ENCODE peak calls at places on chromosomes 13 and 19, in seven cellular contexts. One of them, this sample, is unnamed.

GRCh38 chr13:39463611-39464010 is 139.4 kb downstream of the LHFPL6 start:
- DNase-seq in neural crest cell: no peak
- DNase-seq in spleen: no peak
- DNase-seq in PC-9: no peak
- DNase-seq in thyroid gland: no peak
- DNase-seq in astrocyte of the spinal cord: no peak
- DNase-seq in GM13976: no peak
- DNase-seq in this sample: no peak

GRCh38 chr19:52896431-52897148 is 845 bp downstream of the ZNF320 start:
- DNase-seq in GM13976: peak
- DNase-seq in PC-9: peak
- DNase-seq in thyroid gland: peak
- DNase-seq in neural crest cell: peak
- DNase-seq in spleen: no peak
- DNase-seq in astrocyte of the spinal cord: peak
- DNase-seq in this sample: no peak

GRCh38 chr13:74026753-74027152 is 107.5 kb downstream of the KLF12 start:
- DNase-seq in astrocyte of the spinal cord: peak
- DNase-seq in PC-9: no peak
- DNase-seq in spleen: peak
- DNase-seq in neural crest cell: no peak
- DNase-seq in thyroid gland: peak
- DNase-seq in GM13976: peak
- DNase-seq in this sample: no peak

GRCh38 chr13:78867655-78868054 is 208.7 kb upstream of the OBI1 start:
- DNase-seq in spleen: no peak
- DNase-seq in astrocyte of the spinal cord: no peak
- DNase-seq in neural crest cell: no peak
- DNase-seq in PC-9: no peak
- DNase-seq in thyroid gland: no peak
- DNase-seq in GM13976: no peak
- DNase-seq in this sample: no peak

GRCh38 chr13:84917252-84917878 is 881.9 kb downstream of the SLITRK6 start:
- DNase-seq in thyroid gland: no peak
- DNase-seq in neural crest cell: no peak
- DNase-seq in spleen: no peak
- DNase-seq in PC-9: peak
- DNase-seq in astrocyte of the spinal cord: peak
- DNase-seq in GM13976: peak
- DNase-seq in this sample: no peak

GRCh38 chr13:67076378-67076777 is 153.8 kb downstream of the PCDH9 start:
- DNase-seq in neural crest cell: no peak
- DNase-seq in PC-9: no peak
- DNase-seq in astrocyte of the spinal cord: no peak
- DNase-seq in spleen: no peak
- DNase-seq in thyroid gland: no peak
- DNase-seq in GM13976: no peak
- DNase-seq in this sample: no peak

GRCh38 chr13:104296301-104296700 is 1230.1 kb upstream of the SLC10A2 start:
- DNase-seq in neural crest cell: no peak
- DNase-seq in astrocyte of the spinal cord: no peak
- DNase-seq in spleen: no peak
- DNase-seq in thyroid gland: no peak
- DNase-seq in PC-9: no peak
- DNase-seq in GM13976: no peak
- DNase-seq in this sample: no peak

GRCh38 chr19:37165635-37166034 is 6.9 kb downstream of the ZNF585A start:
- DNase-seq in spleen: no peak
- DNase-seq in GM13976: no peak
- DNase-seq in PC-9: no peak
- DNase-seq in thyroid gland: no peak
- DNase-seq in astrocyte of the spinal cord: no peak
- DNase-seq in neural crest cell: no peak
- DNase-seq in this sample: no peak

GRCh38 chr19:55383789-55384575 is at the start of gene TMEM238:
- DNase-seq in neural crest cell: no peak
- DNase-seq in astrocyte of the spinal cord: peak
- DNase-seq in spleen: peak
- DNase-seq in thyroid gland: peak
- DNase-seq in PC-9: peak
- DNase-seq in GM13976: peak
- DNase-seq in this sample: no peak

GRCh38 chr19:15779756-15780476 is 7.5 kb upstream of the OR10H5 start:
- DNase-seq in spleen: no peak
- DNase-seq in neural crest cell: no peak
- DNase-seq in thyroid gland: peak
- DNase-seq in astrocyte of the spinal cord: no peak
- DNase-seq in GM13976: no peak
- DNase-seq in PC-9: peak
- DNase-seq in this sample: no peak

GRCh38 chr19:1563251-1563650 is 4.9 kb downstream of the MEX3D start:
- DNase-seq in spleen: no peak
- DNase-seq in neural crest cell: no peak
- DNase-seq in PC-9: no peak
- DNase-seq in thyroid gland: no peak
- DNase-seq in astrocyte of the spinal cord: no peak
- DNase-seq in GM13976: no peak
- DNase-seq in this sample: no peak

GRCh38 chr13:65336916-65337315 is 1893.2 kb downstream of the PCDH9 start:
- DNase-seq in thyroid gland: no peak
- DNase-seq in GM13976: no peak
- DNase-seq in astrocyte of the spinal cord: peak
- DNase-seq in spleen: no peak
- DNase-seq in neural crest cell: no peak
- DNase-seq in PC-9: no peak
- DNase-seq in this sample: no peak

GRCh38 chr19:29040951-29041350 is 172.0 kb downstream of the UQCRFS1 start:
- DNase-seq in astrocyte of the spinal cord: no peak
- DNase-seq in neural crest cell: no peak
- DNase-seq in spleen: no peak
- DNase-seq in GM13976: no peak
- DNase-seq in PC-9: no peak
- DNase-seq in thyroid gland: peak
- DNase-seq in this sample: no peak

GRCh38 chr13:31476266-31476665 is 263.1 kb upstream of the RXFP2 start:
- DNase-seq in PC-9: no peak
- DNase-seq in neural crest cell: no peak
- DNase-seq in spleen: no peak
- DNase-seq in astrocyte of the spinal cord: peak
- DNase-seq in GM13976: no peak
- DNase-seq in thyroid gland: no peak
- DNase-seq in this sample: peak

GRCh38 chr13:109028626-109029025 is 399.2 kb downstream of the MYO16 start:
- DNase-seq in spleen: no peak
- DNase-seq in PC-9: no peak
- DNase-seq in astrocyte of the spinal cord: no peak
- DNase-seq in neural crest cell: no peak
- DNase-seq in GM13976: no peak
- DNase-seq in thyroid gland: no peak
- DNase-seq in this sample: no peak